ENCODE peak calls at places on chromosomes 7 and 10, in ten cellular contexts. Z is PC-9, A is pancreas, Y is astrocyte, D is ovary, F is colonic mucosa, O is GM23338, K is activated B cell treated with CpG ODN at 0.5 μM for 24 hours, E is tibial artery, T is Panc1. H is an unnamed sample.

GRCh38 chr10:73991846-73992245 is 6.1 kb upstream of the VCL start:
- DNase-seq in Z (no peak), A (no peak), Y (no peak), D (no peak), F (peak; percentile 38), O (no peak), K (peak; percentile 32), E (no peak), T (no peak), H (no peak)

GRCh38 chr7:141167376-141167964 is 93.6 kb downstream of the TMEM178B start:
- DNase-seq in Z (no peak), A (no peak), Y (no peak), D (no peak), F (no peak), O (no peak), K (no peak), E (no peak), T (no peak), H (no peak)

GRCh38 chr7:122887198-122887597 is 938 bp upstream of the CADPS2 start:
- DNase-seq in Z (peak; percentile 65), A (peak; percentile 85), Y (peak; percentile 75), D (peak; percentile 66), F (peak; percentile 69), O (peak; percentile 75), K (no peak), E (peak; percentile 79), T (peak; percentile 38), H (no peak)

GRCh38 chr7:103073989-103074518 is 542 bp downstream of the FBXL13 start:
- DNase-seq in Z (no peak), A (no peak), Y (no peak), D (no peak), F (peak; percentile 50), O (peak; percentile 39), K (no peak), E (no peak), T (no peak), H (no peak)

GRCh38 chr7:54932818-54933543 is 85.8 kb upstream of the EGFR start:
- DNase-seq in Z (peak; percentile 91), A (peak; percentile 88), Y (peak; percentile 65), D (peak; percentile 70), F (peak; percentile 69), O (peak; percentile 81), K (no peak), E (peak; percentile 75), T (no peak), H (no peak)

GRCh38 chr7:34165927-34166550 is 260.7 kb downstream of the BMPER start:
- DNase-seq in Z (no peak), A (no peak), Y (peak; percentile 15), D (no peak), F (no peak), O (peak; percentile 75), K (no peak), E (no peak), T (no peak), H (no peak)

GRCh38 chr10:126171555-126171954 is 216.7 kb downstream of the ADAM12 start:
- DNase-seq in Z (no peak), A (no peak), Y (peak; percentile 97), D (no peak), F (no peak), O (no peak), K (no peak), E (no peak), T (no peak), H (no peak)

GRCh38 chr10:119335671-119336353 is 128.4 kb downstream of the GRK5 start:
- DNase-seq in Z (no peak), A (no peak), Y (peak; percentile 50), D (no peak), F (no peak), O (no peak), K (no peak), E (no peak), T (no peak), H (no peak)

GRCh38 chr7:57399251-57399940 is 50.6 kb upstream of the ZNF716 start:
- DNase-seq in Z (no peak), A (peak; percentile 33), Y (no peak), D (no peak), F (no peak), O (no peak), K (no peak), E (no peak), T (no peak), H (no peak)

DNA sequence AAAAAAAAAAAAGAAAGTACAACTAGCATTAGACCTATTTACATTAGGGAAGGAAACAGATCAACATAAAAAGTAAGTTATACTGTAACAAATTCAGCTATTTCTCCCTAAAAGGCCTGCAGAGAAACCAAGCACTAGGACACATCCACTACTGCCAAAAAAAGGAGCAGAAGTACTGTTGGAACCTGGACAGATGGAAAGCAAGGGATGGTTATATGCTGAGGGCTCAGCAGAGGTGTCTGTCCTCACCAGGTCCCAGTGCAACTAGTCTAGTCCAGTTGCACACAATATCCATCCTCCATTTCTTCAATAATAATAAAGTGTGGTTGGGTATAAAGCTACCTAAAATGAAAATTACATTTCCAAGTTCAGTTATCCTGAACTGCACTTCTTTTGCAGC is 103.2 kb upstream of the IFRD1 start:
- DNase-seq in Z (no peak), A (no peak), Y (no peak), D (no peak), F (no peak), O (no peak), K (no peak), E (no peak), T (no peak), H (no peak)
- TF ChIP-seq CTCF in Z (no peak), A (no peak), Y (no peak), D (no peak), F (no peak), O (no peak), K (no peak), E (no peak), T (no peak), H (no peak)

GRCh38 chr7:99133766-99134564 is 9.9 kb downstream of the SMURF1 start:
- DNase-seq in Z (no peak), A (no peak), Y (no peak), D (no peak), F (no peak), O (no peak), K (no peak), E (no peak), T (no peak), H (no peak)

GRCh38 chr7:99135938-99136337 is 8.0 kb downstream of the SMURF1 start:
- DNase-seq in Z (no peak), A (no peak), Y (no peak), D (no peak), F (no peak), O (no peak), K (no peak), E (no peak), T (no peak), H (no peak)

GRCh38 chr7:99139031-99139430 is 4.9 kb downstream of the SMURF1 start:
- DNase-seq in Z (no peak), A (no peak), Y (peak; percentile 65), D (no peak), F (no peak), O (no peak), K (no peak), E (no peak), T (no peak), H (no peak)

GRCh38 chr7:99140813-99141212 is 3.1 kb downstream of the SMURF1 start:
- DNase-seq in Z (no peak), A (no peak), Y (no peak), D (no peak), F (no peak), O (no peak), K (no peak), E (no peak), T (no peak), H (no peak)

DNA sequence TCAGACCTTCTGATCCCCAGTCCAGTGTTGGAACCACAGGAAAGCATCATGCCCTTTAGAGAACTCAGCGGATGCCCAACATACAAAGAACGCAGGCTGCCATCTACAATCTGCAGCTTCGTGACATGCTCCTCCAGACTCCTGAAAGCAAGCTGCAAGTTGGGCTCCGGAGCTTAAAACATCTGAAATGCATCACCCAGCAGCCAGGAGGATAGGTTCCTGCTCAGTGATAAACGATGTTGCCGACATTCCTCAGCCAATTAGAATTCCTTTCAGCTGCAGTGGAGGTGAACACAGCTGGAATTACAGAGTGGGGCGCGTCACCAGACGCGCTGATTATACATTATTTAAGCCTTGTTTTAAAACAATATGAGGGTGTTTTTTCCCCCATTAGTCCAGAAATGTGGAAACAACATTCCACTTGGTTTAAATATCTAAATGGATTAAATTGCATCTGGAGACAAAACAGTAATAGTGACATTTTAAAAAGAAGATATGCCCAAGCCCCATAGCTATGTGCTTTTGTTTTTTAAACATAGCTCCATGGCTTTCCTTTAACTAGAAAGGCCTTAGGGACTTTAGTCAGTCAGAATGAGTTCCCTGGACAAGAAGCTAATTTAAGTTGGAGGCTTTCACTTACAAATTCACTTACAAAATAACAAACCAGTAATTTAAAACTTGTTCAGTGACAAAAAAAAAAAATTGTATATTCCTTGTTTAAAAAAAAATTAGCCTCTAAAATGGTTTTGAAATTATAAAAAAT is 6.3 kb downstream of the SMURF1 start:
- DNase-seq in Z (no peak), A (no peak), Y (peak; percentile 90), D (no peak), F (no peak), O (peak; percentile 94), K (no peak), E (no peak), T (no peak), H (no peak)
- TF ChIP-seq CTCF in Z (no peak), A (no peak), Y (no peak), D (no peak), F (no peak), O (no peak), K (no peak), E (no peak), T (no peak), H (peak; percentile 34)

DNA sequence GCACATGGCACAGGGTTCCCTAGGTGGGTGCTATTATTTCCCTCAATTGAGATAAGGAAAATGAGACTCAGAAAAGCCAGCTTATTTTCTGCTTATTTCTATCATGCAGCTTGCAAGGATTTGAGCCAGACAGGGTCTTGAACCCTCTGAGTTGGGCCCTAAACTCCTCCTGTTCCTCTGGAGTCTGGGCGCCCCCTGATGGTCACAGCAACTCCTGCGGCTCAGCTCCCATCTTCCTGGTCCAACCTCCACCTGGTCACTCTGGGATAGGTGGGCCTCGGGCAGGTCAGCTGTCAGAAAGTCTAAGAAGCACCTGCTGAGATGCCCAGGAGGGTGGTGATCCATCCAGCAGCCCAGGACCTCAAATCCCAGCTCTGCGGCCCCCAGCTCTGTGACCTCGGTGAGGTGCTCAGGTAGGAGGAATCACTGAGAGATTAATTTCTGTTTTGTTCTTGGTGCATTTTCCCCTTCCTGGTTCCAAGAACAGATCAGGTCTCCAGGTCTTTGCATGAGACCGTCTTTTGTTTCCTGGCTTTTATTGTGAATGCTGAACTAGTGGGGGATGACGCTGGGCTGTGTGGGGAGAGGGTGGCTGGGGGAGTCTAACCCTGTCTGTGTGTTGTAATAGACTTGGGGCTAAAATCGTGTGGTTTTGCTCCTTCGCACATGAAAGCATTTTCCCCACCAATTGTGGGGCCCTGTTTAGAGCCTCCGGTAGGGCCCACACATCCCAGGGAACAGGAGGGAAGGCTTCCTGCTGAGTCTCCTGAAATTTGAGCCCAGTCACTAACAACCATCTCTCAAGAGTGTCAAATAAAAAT is 32.8 kb downstream of the TMEM130 start:
- DNase-seq in Z (peak; percentile 67), A (no peak), Y (no peak), D (no peak), F (peak; percentile 33), O (peak; percentile 91), K (peak; percentile 20), E (no peak), T (no peak), H (no peak)
- TF ChIP-seq CTCF in Z (peak; percentile 84), A (peak; percentile 20), Y (peak; percentile 49), D (no peak), F (peak; percentile 47), O (peak; percentile 93), K (no peak), E (peak; percentile 51), T (peak; percentile 91), H (peak; percentile 81)

GRCh38 chr7:70856889-70857511 is 274.9 kb upstream of the GALNT17 start:
- DNase-seq in Z (peak; percentile 62), A (peak; percentile 84), Y (peak; percentile 7), D (peak; percentile 79), F (peak; percentile 71), O (peak; percentile 92), K (peak; percentile 41), E (peak; percentile 72), T (peak; percentile 48), H (no peak)
- TF ChIP-seq CTCF in Z (peak; percentile 92), A (peak; percentile 94), Y (peak; percentile 80), D (peak; percentile 86), F (peak; percentile 90), O (peak; percentile 98), K (peak; percentile 59), E (peak; percentile 89), T (peak; percentile 86), H (peak; percentile 100)